ENCODE peak calls at places on chromosomes 7 and 10, in four cellular contexts. C is H9, D is H1, O is mesendoderm. Z is an unnamed sample.

GRCh38 chr10:20406607-20407188 is 490.4 kb downstream of the NEBL start:
- DNase-seq in C (no peak), D (no peak), O (no peak), Z (no peak)

GRCh38 chr7:149020483-149020882 is 7.8 kb downstream of the PDIA4 start:
- DNase-seq in C (no peak), D (no peak), O (no peak), Z (no peak)

GRCh38 chr7:111485981-111486380 is 76.3 kb downstream of the IMMP2L start:
- DNase-seq in C (no peak), D (no peak), O (no peak), Z (no peak)

GRCh38 chr10:99569253-99569939 is 36.7 kb downstream of the NKX2-3 start:
- DNase-seq in C (peak; percentile 36), D (no peak), O (peak; percentile 50), Z (no peak)

GRCh38 chr10:13775786-13776780 is 189.3 kb downstream of the PRPF18 start:
- DNase-seq in C (no peak), D (no peak), O (no peak), Z (peak; percentile 93)

GRCh38 chr10:48466611-48467240 is 138.1 kb downstream of the ARHGAP22 start:
- DNase-seq in C (peak; percentile 38), D (no peak), O (peak; percentile 43), Z (no peak)

GRCh38 chr7:112421666-112422486 is 28.4 kb upstream of the IFRD1 start:
- DNase-seq in C (peak; percentile 39), D (no peak), O (peak; percentile 92), Z (no peak)

GRCh38 chr10:73117976-73118743 is 7.9 kb downstream of the NUDT13 start:
- DNase-seq in C (no peak), D (no peak), O (peak; percentile 4), Z (peak; percentile 67)

GRCh38 chr7:151923097-151923876 is 33.0 kb upstream of the GALNTL5 start:
- DNase-seq in C (no peak), D (no peak), O (no peak), Z (no peak)

GRCh38 chr10:132005147-132005546 is 23.4 kb upstream of the BNIP3 start:
- DNase-seq in C (no peak), D (no peak), O (no peak), Z (no peak)

GRCh38 chr10:73493781-73494180 is 2.0 kb downstream of the PPP3CB start:
- DNase-seq in C (no peak), D (no peak), O (no peak), Z (peak; percentile 80)

GRCh38 chr10:78437407-78437768 is 403.7 kb downstream of the RPS24 start:
- DNase-seq in C (no peak), D (no peak), O (no peak), Z (no peak)

GRCh38 chr7:101964680-101965079 is 147.3 kb downstream of the CUX1 start:
- DNase-seq in C (no peak), D (no peak), O (no peak), Z (no peak)

GRCh38 chr10:73780966-73781365 is 882 bp upstream of the CHCHD1 start:
- DNase-seq in C (no peak), D (no peak), O (no peak), Z (peak; percentile 7)

GRCh38 chr10:5434017-5434753 is 21.8 kb downstream of the NET1 start:
- DNase-seq in C (no peak), D (no peak), O (peak; percentile 64), Z (peak; percentile 81)

GRCh38 chr10:110919349-110919931 is at the start of gene SHOC2:
- DNase-seq in C (peak; percentile 100), D (no peak), O (no peak), Z (no peak)

GRCh38 chr7:2437136-2437535 is 33.7 kb downstream of the CHST12 start:
- DNase-seq in C (no peak), D (no peak), O (no peak), Z (no peak)

GRCh38 chr10:98967601-98968000 is 268.1 kb downstream of the HPSE2 start:
- DNase-seq in C (no peak), D (no peak), O (no peak), Z (peak; percentile 46)

GRCh38 chr7:148814938-148815559 is 69.0 kb downstream of the EZH2 start:
- DNase-seq in C (no peak), D (no peak), O (no peak), Z (no peak)

GRCh38 chr10:88196298-88196697 is 332.9 kb downstream of the PTEN start:
- DNase-seq in C (no peak), D (no peak), O (no peak), Z (no peak)

GRCh38 chr10:100826983-100827818 is 81.8 kb downstream of the PAX2 start:
- DNase-seq in C (peak; percentile 56), D (no peak), O (peak; percentile 44), Z (no peak)

GRCh38 chr10:129966831-129967578 is 2.9 kb upstream of the EBF3 start:
- DNase-seq in C (peak; percentile 73), D (no peak), O (no peak), Z (no peak)

GRCh38 chr10:72449842-72450495 is 95.2 kb upstream of the DNAJB12 start:
- DNase-seq in C (no peak), D (no peak), O (no peak), Z (no peak)

GRCh38 chr10:97508342-97508741 is 9.6 kb downstream of the UBTD1 start:
- DNase-seq in C (no peak), D (no peak), O (peak; percentile 65), Z (peak; percentile 72)

GRCh38 chr10:61973169-61973568 is 71.7 kb downstream of the ARID5B start:
- DNase-seq in C (no peak), D (no peak), O (no peak), Z (no peak)

GRCh38 chr10:61973923-61974322 is 72.4 kb downstream of the ARID5B start:
- DNase-seq in C (no peak), D (no peak), O (no peak), Z (no peak)

GRCh38 chr10:61971016-61971350 is 69.5 kb downstream of the ARID5B start:
- DNase-seq in C (no peak), D (no peak), O (no peak), Z (peak; percentile 22)

GRCh38 chr10:61975107-61975932 is 73.8 kb downstream of the ARID5B start:
- DNase-seq in C (no peak), D (no peak), O (peak; percentile 34), Z (peak; percentile 88)

GRCh38 chr10:61974611-61975010 is 73.1 kb downstream of the ARID5B start:
- DNase-seq in C (no peak), D (no peak), O (no peak), Z (peak; percentile 75)
- H3K9ac ChIP-seq in C (no peak overlapping the region), D (no peak overlapping the region), O (no peak overlapping the region), Z (no peak overlapping the region)

GRCh38 chr10:75596930-75597629 is 165.7 kb downstream of the LRMDA start:
- DNase-seq in C (no peak), D (no peak), O (no peak), Z (no peak)

GRCh38 chr10:75598998-75599397 is 167.6 kb downstream of the LRMDA start:
- DNase-seq in C (no peak), D (no peak), O (no peak), Z (no peak)

GRCh38 chr10:75599875-75600648 is 168.6 kb downstream of the LRMDA start:
- DNase-seq in C (no peak), D (no peak), O (no peak), Z (no peak)

GRCh38 chr10:75597691-75598455 is 166.4 kb downstream of the LRMDA start:
- DNase-seq in C (no peak), D (no peak), O (no peak), Z (no peak)

DNA sequence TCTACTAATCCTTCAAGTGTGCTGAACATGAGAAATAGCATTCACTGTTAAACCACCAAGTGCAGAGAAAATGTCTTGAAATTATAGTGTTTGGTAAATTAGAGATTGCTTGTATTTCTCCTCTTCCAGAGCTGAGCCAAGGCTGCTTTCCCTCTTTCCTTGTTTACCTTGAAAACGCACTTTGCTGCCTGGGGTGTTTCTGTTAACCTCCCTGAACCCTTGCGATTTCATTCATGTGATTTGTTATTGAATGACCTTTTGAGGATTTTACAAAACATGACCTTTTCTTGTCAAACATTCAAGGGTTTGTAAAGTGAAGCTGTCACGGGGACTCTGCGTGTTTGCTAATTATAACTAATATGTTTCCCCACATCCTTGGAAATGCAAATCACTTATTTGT is 169.4 kb downstream of the LRMDA start:
- DNase-seq in C (no peak), D (no peak), O (no peak), Z (no peak)
- H4K5ac ChIP-seq in C (no peak overlapping the region), D (no peak overlapping the region), O (no peak overlapping the region), Z (no peak overlapping the region)

GRCh38 chr7:127653396-127653795 is 1.4 kb downstream of the SND1 start:
- DNase-seq in C (no peak), D (no peak), O (no peak), Z (no peak)
- H3K9ac ChIP-seq in C (peak overlapping the region; percentile 10), D (no peak overlapping the region), O (peak overlapping the region; percentile 100), Z (no peak overlapping the region)

DNA sequence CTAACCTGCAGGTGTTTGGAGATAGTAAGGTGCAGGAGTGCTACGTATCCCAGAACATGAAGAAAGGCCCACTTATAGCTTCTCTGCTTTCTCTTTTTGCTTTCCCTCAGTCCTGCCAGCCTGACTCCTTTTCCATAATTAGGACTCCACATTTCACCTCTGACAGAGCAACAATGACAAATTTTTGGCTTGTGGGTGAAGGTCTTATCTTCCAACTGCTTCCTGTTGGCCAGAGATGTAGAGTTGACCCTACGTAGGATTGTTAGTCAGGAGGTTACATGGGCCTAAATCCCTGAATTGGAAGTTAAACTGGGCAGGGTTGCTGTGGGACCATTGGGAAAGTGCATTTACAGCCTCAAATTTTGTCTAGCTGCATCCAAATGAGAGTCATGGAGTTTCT is 21.3 kb downstream of the RP9 start:
- DNase-seq in C (no peak), D (no peak), O (no peak), Z (no peak)
- H4K5ac ChIP-seq in C (no peak overlapping the region), D (no peak overlapping the region), O (no peak overlapping the region), Z (no peak overlapping the region)